ENCODE peak calls at places on chromosomes 6 and 20, in six cellular contexts. G is GM12891, M is midbrain, H is NCI-H1105 treated with DMSO at 0.1 percent for 48 hours, X is Caco-2, N is right atrium auricular region. U is an unnamed sample.

GRCh38 chr6:116217069-116217468 is 36.8 kb downstream of the TSPYL4 start:
- DNase-seq in X (peak; percentile 37), H (peak; percentile 16), M (peak; percentile 32), N (no peak), G (no peak), U (no peak)

GRCh38 chr6:107698146-107698545 is 126.0 kb downstream of the SCML4 start:
- DNase-seq in X (no peak), N (no peak), H (no peak), G (no peak), M (no peak), U (no peak)

GRCh38 chr20:48827880-48828733 is at the start of gene PREX1:
- DNase-seq in H (peak; percentile 47), M (peak; percentile 88), N (no peak), X (peak; percentile 96), G (peak; percentile 90), U (no peak)

GRCh38 chr6:25334793-25335192 is 55.6 kb downstream of the CARMIL1 start:
- DNase-seq in N (no peak), H (no peak), G (no peak), M (no peak), X (no peak), U (no peak)

GRCh38 chr6:83509416-83509815 is 2.9 kb upstream of the PRSS35 start:
- DNase-seq in M (no peak), X (no peak), G (no peak), N (no peak), H (no peak), U (no peak)

GRCh38 chr6:50734488-50734887 is 21.2 kb downstream of the TFAP2D start:
- DNase-seq in X (no peak), M (no peak), G (no peak), H (no peak), N (no peak), U (no peak)

GRCh38 chr20:47502801-47503239 is 1.1 kb downstream of the NCOA3 start:
- DNase-seq in M (peak; percentile 42), X (peak; percentile 41), G (no peak), H (peak; percentile 60), N (no peak), U (no peak)

GRCh38 chr6:143136647-143137046 is 76.0 kb downstream of the AIG1 start:
- DNase-seq in M (no peak), G (no peak), X (peak; percentile 3), N (no peak), H (no peak), U (no peak)

GRCh38 chr6:42193491-42193894 is 1.3 kb downstream of the GUCA1B start:
- DNase-seq in G (no peak), M (no peak), N (no peak), H (no peak), X (no peak), U (no peak)

GRCh38 chr6:88730602-88731001 is 232.8 kb downstream of the RNGTT start:
- DNase-seq in G (no peak), M (no peak), X (peak; percentile 17), H (no peak), N (no peak), U (no peak)

GRCh38 chr6:38262041-38262440 is 377.7 kb downstream of the BTBD9 start:
- DNase-seq in M (no peak), X (peak; percentile 7), H (no peak), N (no peak), G (no peak), U (no peak)

GRCh38 chr20:47272893-47273590 is 83.5 kb downstream of the ZMYND8 start:
- DNase-seq in X (peak; percentile 89), M (peak; percentile 68), N (no peak), H (peak; percentile 67), G (no peak), U (no peak)

U was measured in vagina.